ENCODE peak calls at places on chromosome 19, in five cellular contexts. Z, W, G, A and L are unnamed samples.
A peak's percentile ranks its signal among the peaks of the same experiment; 100 is the strongest.

GRCh38 chr19:54188224-54188871 is 1.0 kb downstream of the MBOAT7 start:
- DNase-seq in Z (no peak), W (no peak), G (peak; percentile 71), A (no peak), L (no peak)

GRCh38 chr19:2385053-2385721 is 25.1 kb downstream of the TMPRSS9 start:
- DNase-seq in Z (peak; percentile 26), W (peak; percentile 52), G (peak; percentile 95), A (no peak), L (peak; percentile 82)

GRCh38 chr19:42313096-42313839 is at the start of gene TMEM145:
- DNase-seq in Z (peak; percentile 49), W (no peak), G (peak; percentile 92), A (no peak), L (peak; percentile 83)

GRCh38 chr19:8722032-8722431 is 598 bp downstream of the OR2Z1 start:
- DNase-seq in Z (no peak), W (no peak), G (no peak), A (no peak), L (no peak)

GRCh38 chr19:13956365-13956744 is 4.0 kb downstream of the DCAF15 start:
- DNase-seq in Z (no peak), W (no peak), G (no peak), A (no peak), L (no peak)

GRCh38 chr19:5850743-5851293 is 431 bp downstream of the FUT3 start:
- DNase-seq in Z (no peak), W (no peak), G (peak; percentile 6), A (no peak), L (no peak)

GRCh38 chr19:38599722-38600121 is 18.0 kb downstream of the MAP4K1 start:
- DNase-seq in Z (no peak), W (no peak), G (no peak), A (no peak), L (no peak)

GRCh38 chr19:2199215-2199614 is 35.5 kb downstream of the DOT1L start:
- DNase-seq in Z (peak; percentile 13), W (no peak), G (no peak), A (no peak), L (peak; percentile 26)

GRCh38 chr19:14632286-14632685 is 42.4 kb downstream of the ADGRE3 start:
- DNase-seq in Z (peak; percentile 4), W (no peak), G (peak; percentile 86), A (no peak), L (no peak)

GRCh38 chr19:49347835-49348234 is 12.6 kb downstream of the CD37 start:
- DNase-seq in Z (no peak), W (peak; percentile 47), G (peak; percentile 67), A (no peak), L (peak; percentile 59)

GRCh38 chr19:6952956-6953355 is 65.6 kb downstream of the ADGRE1 start:
- DNase-seq in Z (no peak), W (no peak), G (no peak), A (no peak), L (no peak)

GRCh38 chr19:38729653-38730469 is 14.4 kb downstream of the CAPN12 start:
- DNase-seq in Z (peak; percentile 84), W (no peak), G (peak; percentile 66), A (no peak), L (peak; percentile 88)

GRCh38 chr19:48826606-48827020 is 9.7 kb downstream of the HSD17B14 start:
- DNase-seq in Z (no peak), W (no peak), G (no peak), A (no peak), L (no peak)

GRCh38 chr19:49213791-49214190 is 56.2 kb downstream of the TRPM4 start:
- DNase-seq in Z (no peak), W (no peak), G (peak; percentile 84), A (no peak), L (no peak)

GRCh38 chr19:10565028-10565566 is 713 bp downstream of the KRI1 start:
- DNase-seq in Z (no peak), W (no peak), G (peak; percentile 75), A (no peak), L (peak; percentile 89)

GRCh38 chr19:1754651-1755466 is 1.6 kb downstream of the ONECUT3 start:
- DNase-seq in Z (no peak), W (no peak), G (no peak), A (no peak), L (peak; percentile 42)

GRCh38 chr19:35162471-35163326 is 8.2 kb downstream of the FXYD5 start:
- DNase-seq in Z (no peak), W (no peak), G (no peak), A (no peak), L (no peak)

GRCh38 chr19:13918726-13919411 is 12.9 kb downstream of the CC2D1A start:
- DNase-seq in Z (no peak), W (no peak), G (no peak), A (no peak), L (no peak)

GRCh38 chr19:57888494-57889231 is at the start of gene ZNF814:
- DNase-seq in Z (peak; percentile 86), W (peak; percentile 29), G (no peak), A (peak; percentile 90), L (peak; percentile 92)

GRCh38 chr19:36719687-36720556 is 32.5 kb downstream of the ZNF567 start:
- DNase-seq in Z (no peak), W (no peak), G (no peak), A (no peak), L (no peak)

GRCh38 chr19:38359242-38360021 is 14.9 kb upstream of the PSMD8 start:
- DNase-seq in Z (no peak), W (no peak), G (no peak), A (no peak), L (no peak)

GRCh38 chr19:38658462-38659306 is 11.2 kb downstream of the ACTN4 start:
- DNase-seq in Z (no peak), W (peak; percentile 99), G (no peak), A (no peak), L (no peak)

GRCh38 chr19:9126900-9127405 is at the start of gene OR7G3:
- DNase-seq in Z (no peak), W (no peak), G (no peak), A (no peak), L (no peak)

GRCh38 chr19:1860133-1860775 is 3.1 kb downstream of the KLF16 start:
- DNase-seq in Z (no peak), W (no peak), G (peak; percentile 51), A (no peak), L (peak; percentile 67)

GRCh38 chr19:40381321-40381720 is 8.7 kb downstream of the HIPK4 start:
- DNase-seq in Z (no peak), W (no peak), G (no peak), A (no peak), L (no peak)
- TF ChIP-seq CTCF in Z (peak; percentile 34), W (no peak), G (peak; percentile 8), A (peak; percentile 38), L (peak; percentile 24)

GRCh38 chr19:51043497-51043896 is 8.7 kb upstream of the KLK12 start:
- DNase-seq in Z (no peak), W (no peak), G (no peak), A (no peak), L (no peak)
- TF ChIP-seq CTCF in Z (no peak), W (no peak), G (no peak), A (no peak), L (no peak)

DNA sequence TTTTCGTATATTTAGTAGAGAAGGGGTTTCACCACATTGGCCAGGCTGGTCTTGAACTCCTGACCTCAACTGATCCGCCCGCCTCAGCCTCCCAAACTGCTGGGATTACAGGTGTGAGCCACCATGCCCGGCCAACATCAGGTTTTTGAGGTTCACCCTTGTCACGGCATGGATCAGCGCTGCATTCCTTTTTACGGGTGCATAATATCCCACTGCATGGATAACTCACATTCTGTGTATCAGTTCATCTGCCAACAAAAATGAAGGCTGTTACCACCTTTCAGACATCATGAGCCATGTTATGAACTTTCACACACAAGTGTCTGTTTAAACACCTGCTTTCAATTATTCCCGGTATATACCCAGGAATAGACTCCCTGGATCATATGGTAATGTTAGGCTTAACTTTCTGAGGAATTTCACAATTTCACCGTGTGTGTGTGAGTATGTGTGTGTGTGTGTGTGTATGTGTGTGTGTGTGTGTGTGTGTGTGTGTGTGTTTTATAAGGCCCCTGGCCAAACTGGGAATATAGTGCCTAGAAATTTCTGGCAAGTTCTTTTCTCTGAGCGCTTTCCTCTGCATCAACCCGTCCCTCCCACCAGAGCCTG is 52.2 kb downstream of the AP1M1 start:
- DNase-seq in Z (no peak), W (peak; percentile 47), G (no peak), A (no peak), L (no peak)
- TF ChIP-seq CTCF in Z (no peak), W (no peak), G (no peak), A (no peak), L (no peak)

DNA sequence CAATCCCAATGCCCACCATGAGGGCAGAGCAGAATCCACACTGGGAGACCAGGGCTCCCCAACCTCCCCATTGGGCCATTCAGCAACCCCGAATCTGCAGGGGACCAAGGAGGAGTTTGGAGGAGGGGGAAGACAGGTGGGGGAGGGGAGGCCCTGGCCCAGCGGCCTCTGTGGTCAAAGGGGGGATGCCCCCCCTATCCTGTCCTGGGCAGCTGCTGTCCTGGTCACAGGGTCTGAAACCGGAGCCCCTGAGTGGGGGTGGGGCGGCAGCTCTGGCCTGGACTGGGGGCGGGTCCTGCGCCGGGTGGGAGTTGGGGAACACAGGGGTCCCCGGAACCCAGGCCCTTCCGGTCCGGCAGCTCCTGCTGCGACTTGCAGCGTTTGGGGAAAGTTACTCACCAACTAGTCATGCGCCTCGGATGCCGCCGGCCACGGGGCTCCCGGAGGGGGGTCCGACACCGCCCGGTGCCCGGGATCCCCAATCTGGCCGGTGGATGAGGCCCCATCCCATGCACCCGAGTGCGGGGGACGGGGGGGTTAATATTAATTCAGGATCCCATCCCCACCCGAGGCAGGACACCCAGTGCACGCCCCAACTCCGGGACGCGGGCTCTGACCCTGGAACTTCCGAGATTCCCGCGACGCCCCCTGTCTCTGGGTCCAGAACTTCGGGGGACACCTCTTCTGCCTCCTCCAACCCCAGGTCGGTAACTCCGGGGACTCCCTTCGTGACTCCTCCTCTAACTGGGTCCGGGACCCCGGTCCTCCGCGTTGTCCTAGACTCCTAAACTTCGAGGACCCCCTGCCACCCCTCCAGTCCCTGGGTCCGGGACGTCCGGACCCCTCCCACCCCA is 868 bp downstream of the HOMER3 start:
- DNase-seq in Z (peak; percentile 35), W (no peak), G (no peak), A (no peak), L (peak; percentile 52)
- TF ChIP-seq CTCF in Z (no peak), W (no peak), G (no peak), A (no peak), L (no peak)

GRCh38 chr19:52369463-52370340 is at the start of gene ZNF880:
- DNase-seq in Z (no peak), W (peak; percentile 46), G (peak; percentile 22), A (no peak), L (peak; percentile 95)
- TF ChIP-seq CTCF in Z (no peak), W (no peak), G (no peak), A (no peak), L (no peak)

DNA sequence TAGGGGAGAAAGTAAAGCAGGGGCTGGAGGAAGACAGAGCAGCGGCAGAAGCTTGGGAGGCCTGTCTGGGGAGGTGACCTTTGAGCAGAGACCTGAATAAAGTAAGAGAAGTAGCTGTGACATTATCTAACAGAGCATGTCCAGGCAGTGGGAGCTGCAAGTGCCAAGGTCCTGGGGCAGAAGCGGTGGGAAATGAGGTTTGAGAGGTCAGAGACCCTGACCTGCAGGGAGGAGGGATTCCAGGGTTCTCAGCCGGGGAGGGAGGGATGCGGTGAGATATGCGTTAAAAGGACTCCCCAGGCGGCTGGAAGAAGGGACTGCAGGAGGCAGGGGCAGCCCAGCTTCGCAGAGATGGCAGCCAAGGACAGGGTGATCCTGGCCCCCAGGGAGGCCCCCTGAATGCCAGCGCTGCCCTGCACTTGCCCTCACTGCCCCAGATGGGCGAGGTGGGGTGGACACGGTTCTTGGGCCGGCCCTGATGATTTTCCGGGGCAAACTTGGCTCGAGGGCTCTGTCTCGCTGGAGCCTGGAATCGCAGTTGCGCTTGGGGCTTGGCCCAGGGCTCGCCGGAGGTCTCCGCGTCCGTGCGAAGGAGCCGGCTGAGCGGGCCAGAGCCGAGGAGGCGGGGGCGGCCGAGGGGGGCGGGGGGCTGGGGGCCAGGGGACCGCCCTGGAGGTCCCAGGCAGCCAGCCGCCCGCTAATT is 3.2 kb downstream of the CRLF1 start:
- DNase-seq in Z (no peak), W (no peak), G (peak; percentile 49), A (no peak), L (no peak)
- TF ChIP-seq CTCF in Z (peak; percentile 43), W (peak; percentile 38), G (peak; percentile 59), A (peak; percentile 53), L (peak; percentile 8)